ENCODE peak calls at places on chromosomes 5 and 9, in ten cellular contexts. One of them, this sample, is unnamed.

GRCh38 chr5:56637321-56637920 is 177.9 kb upstream of the MAP3K1 start:
- DNase-seq in CD8-positive, alpha-beta memory T cell: no peak
- DNase-seq in stimulated activated CD4-positive, alpha-beta T cell treated with anti-CD3 and anti-CD28 coated beads, Interleukin-15, amount 100 ng/mL, for 24 hours: no peak
- DNase-seq in H7: peak
- DNase-seq in B cell: no peak
- DNase-seq in T follicular helper cell: no peak
- DNase-seq in effector memory CD8-positive, alpha-beta T cell: no peak
- DNase-seq in NCI-H1417: peak
- DNase-seq in adrenal gland: no peak
- DNase-seq in activated CD8-positive, alpha-beta T cell treated with anti-CD3 and anti-CD28 coated beads for 36 hours: no peak
- DNase-seq in this sample: no peak

GRCh38 chr5:74394543-74394923 is 246.0 kb downstream of the ENC1 start:
- DNase-seq in CD8-positive, alpha-beta memory T cell: no peak
- DNase-seq in stimulated activated CD4-positive, alpha-beta T cell treated with anti-CD3 and anti-CD28 coated beads, Interleukin-15, amount 100 ng/mL, for 24 hours: peak
- DNase-seq in H7: peak
- DNase-seq in B cell: no peak
- DNase-seq in T follicular helper cell: no peak
- DNase-seq in effector memory CD8-positive, alpha-beta T cell: no peak
- DNase-seq in NCI-H1417: no peak
- DNase-seq in adrenal gland: no peak
- DNase-seq in activated CD8-positive, alpha-beta T cell treated with anti-CD3 and anti-CD28 coated beads for 36 hours: no peak
- DNase-seq in this sample: no peak

GRCh38 chr5:16854351-16854750 is 81.7 kb downstream of the MYO10 start:
- DNase-seq in CD8-positive, alpha-beta memory T cell: no peak
- DNase-seq in stimulated activated CD4-positive, alpha-beta T cell treated with anti-CD3 and anti-CD28 coated beads, Interleukin-15, amount 100 ng/mL, for 24 hours: no peak
- DNase-seq in H7: no peak
- DNase-seq in B cell: no peak
- DNase-seq in T follicular helper cell: no peak
- DNase-seq in effector memory CD8-positive, alpha-beta T cell: no peak
- DNase-seq in NCI-H1417: no peak
- DNase-seq in adrenal gland: no peak
- DNase-seq in activated CD8-positive, alpha-beta T cell treated with anti-CD3 and anti-CD28 coated beads for 36 hours: no peak
- DNase-seq in this sample: no peak

GRCh38 chr5:21784487-21784886 is 1068.7 kb downstream of the CDH12 start:
- DNase-seq in CD8-positive, alpha-beta memory T cell: no peak
- DNase-seq in stimulated activated CD4-positive, alpha-beta T cell treated with anti-CD3 and anti-CD28 coated beads, Interleukin-15, amount 100 ng/mL, for 24 hours: no peak
- DNase-seq in H7: no peak
- DNase-seq in B cell: no peak
- DNase-seq in T follicular helper cell: no peak
- DNase-seq in effector memory CD8-positive, alpha-beta T cell: no peak
- DNase-seq in NCI-H1417: no peak
- DNase-seq in adrenal gland: no peak
- DNase-seq in activated CD8-positive, alpha-beta T cell treated with anti-CD3 and anti-CD28 coated beads for 36 hours: no peak
- DNase-seq in this sample: no peak

GRCh38 chr5:73565969-73566547 is 515 bp downstream of the UTP15 start:
- DNase-seq in CD8-positive, alpha-beta memory T cell: no peak
- DNase-seq in stimulated activated CD4-positive, alpha-beta T cell treated with anti-CD3 and anti-CD28 coated beads, Interleukin-15, amount 100 ng/mL, for 24 hours: no peak
- DNase-seq in H7: no peak
- DNase-seq in B cell: no peak
- DNase-seq in T follicular helper cell: no peak
- DNase-seq in effector memory CD8-positive, alpha-beta T cell: peak
- DNase-seq in NCI-H1417: no peak
- DNase-seq in adrenal gland: no peak
- DNase-seq in activated CD8-positive, alpha-beta T cell treated with anti-CD3 and anti-CD28 coated beads for 36 hours: no peak
- DNase-seq in this sample: no peak

GRCh38 chr9:129006328-129007034 is 21.6 kb downstream of the SH3GLB2 start:
- DNase-seq in CD8-positive, alpha-beta memory T cell: peak
- DNase-seq in stimulated activated CD4-positive, alpha-beta T cell treated with anti-CD3 and anti-CD28 coated beads, Interleukin-15, amount 100 ng/mL, for 24 hours: peak
- DNase-seq in H7: peak
- DNase-seq in B cell: peak
- DNase-seq in T follicular helper cell: peak
- DNase-seq in effector memory CD8-positive, alpha-beta T cell: peak
- DNase-seq in NCI-H1417: peak
- DNase-seq in adrenal gland: peak
- DNase-seq in activated CD8-positive, alpha-beta T cell treated with anti-CD3 and anti-CD28 coated beads for 36 hours: peak
- DNase-seq in this sample: peak

GRCh38 chr5:134735243-134735642 is 3.1 kb upstream of the CAMLG start:
- DNase-seq in CD8-positive, alpha-beta memory T cell: no peak
- DNase-seq in stimulated activated CD4-positive, alpha-beta T cell treated with anti-CD3 and anti-CD28 coated beads, Interleukin-15, amount 100 ng/mL, for 24 hours: no peak
- DNase-seq in H7: no peak
- DNase-seq in B cell: no peak
- DNase-seq in T follicular helper cell: no peak
- DNase-seq in effector memory CD8-positive, alpha-beta T cell: no peak
- DNase-seq in NCI-H1417: no peak
- DNase-seq in adrenal gland: no peak
- DNase-seq in activated CD8-positive, alpha-beta T cell treated with anti-CD3 and anti-CD28 coated beads for 36 hours: peak
- DNase-seq in this sample: no peak

GRCh38 chr5:52469835-52470234 is 317.9 kb upstream of the ITGA1 start:
- DNase-seq in CD8-positive, alpha-beta memory T cell: no peak
- DNase-seq in stimulated activated CD4-positive, alpha-beta T cell treated with anti-CD3 and anti-CD28 coated beads, Interleukin-15, amount 100 ng/mL, for 24 hours: no peak
- DNase-seq in H7: no peak
- DNase-seq in B cell: no peak
- DNase-seq in T follicular helper cell: no peak
- DNase-seq in effector memory CD8-positive, alpha-beta T cell: no peak
- DNase-seq in NCI-H1417: no peak
- DNase-seq in adrenal gland: no peak
- DNase-seq in activated CD8-positive, alpha-beta T cell treated with anti-CD3 and anti-CD28 coated beads for 36 hours: no peak
- DNase-seq in this sample: no peak

GRCh38 chr5:179824745-179825112 is 4.0 kb downstream of the SQSTM1 start:
- DNase-seq in CD8-positive, alpha-beta memory T cell: no peak
- DNase-seq in stimulated activated CD4-positive, alpha-beta T cell treated with anti-CD3 and anti-CD28 coated beads, Interleukin-15, amount 100 ng/mL, for 24 hours: no peak
- DNase-seq in H7: peak
- DNase-seq in B cell: peak
- DNase-seq in T follicular helper cell: no peak
- DNase-seq in effector memory CD8-positive, alpha-beta T cell: no peak
- DNase-seq in NCI-H1417: no peak
- DNase-seq in adrenal gland: no peak
- DNase-seq in activated CD8-positive, alpha-beta T cell treated with anti-CD3 and anti-CD28 coated beads for 36 hours: no peak
- DNase-seq in this sample: no peak

GRCh38 chr9:13627502-13627901 is 348.0 kb upstream of the MPDZ start:
- DNase-seq in CD8-positive, alpha-beta memory T cell: no peak
- DNase-seq in stimulated activated CD4-positive, alpha-beta T cell treated with anti-CD3 and anti-CD28 coated beads, Interleukin-15, amount 100 ng/mL, for 24 hours: no peak
- DNase-seq in H7: no peak
- DNase-seq in B cell: no peak
- DNase-seq in T follicular helper cell: no peak
- DNase-seq in effector memory CD8-positive, alpha-beta T cell: no peak
- DNase-seq in NCI-H1417: no peak
- DNase-seq in adrenal gland: no peak
- DNase-seq in activated CD8-positive, alpha-beta T cell treated with anti-CD3 and anti-CD28 coated beads for 36 hours: no peak
- DNase-seq in this sample: no peak

GRCh38 chr5:112968411-112969106 is 8.0 kb upstream of the DCP2 start:
- DNase-seq in CD8-positive, alpha-beta memory T cell: no peak
- DNase-seq in stimulated activated CD4-positive, alpha-beta T cell treated with anti-CD3 and anti-CD28 coated beads, Interleukin-15, amount 100 ng/mL, for 24 hours: no peak
- DNase-seq in H7: no peak
- DNase-seq in B cell: no peak
- DNase-seq in T follicular helper cell: no peak
- DNase-seq in effector memory CD8-positive, alpha-beta T cell: no peak
- DNase-seq in NCI-H1417: no peak
- DNase-seq in adrenal gland: no peak
- DNase-seq in activated CD8-positive, alpha-beta T cell treated with anti-CD3 and anti-CD28 coated beads for 36 hours: no peak
- DNase-seq in this sample: no peak

GRCh38 chr5:56060276-56061110 is 65.7 kb upstream of the IL6ST start:
- DNase-seq in CD8-positive, alpha-beta memory T cell: peak
- DNase-seq in stimulated activated CD4-positive, alpha-beta T cell treated with anti-CD3 and anti-CD28 coated beads, Interleukin-15, amount 100 ng/mL, for 24 hours: peak
- DNase-seq in H7: no peak
- DNase-seq in B cell: no peak
- DNase-seq in T follicular helper cell: no peak
- DNase-seq in effector memory CD8-positive, alpha-beta T cell: no peak
- DNase-seq in NCI-H1417: no peak
- DNase-seq in adrenal gland: no peak
- DNase-seq in activated CD8-positive, alpha-beta T cell treated with anti-CD3 and anti-CD28 coated beads for 36 hours: peak
- DNase-seq in this sample: no peak

GRCh38 chr9:107049046-107049824 is 186.3 kb downstream of the ZNF462 start:
- DNase-seq in CD8-positive, alpha-beta memory T cell: no peak
- DNase-seq in stimulated activated CD4-positive, alpha-beta T cell treated with anti-CD3 and anti-CD28 coated beads, Interleukin-15, amount 100 ng/mL, for 24 hours: no peak
- DNase-seq in H7: peak
- DNase-seq in B cell: no peak
- DNase-seq in T follicular helper cell: no peak
- DNase-seq in effector memory CD8-positive, alpha-beta T cell: no peak
- DNase-seq in NCI-H1417: no peak
- DNase-seq in adrenal gland: no peak
- DNase-seq in activated CD8-positive, alpha-beta T cell treated with anti-CD3 and anti-CD28 coated beads for 36 hours: no peak
- DNase-seq in this sample: no peak

GRCh38 chr5:139796061-139796806 is 626 bp downstream of the PSD2 start:
- DNase-seq in CD8-positive, alpha-beta memory T cell: no peak
- DNase-seq in stimulated activated CD4-positive, alpha-beta T cell treated with anti-CD3 and anti-CD28 coated beads, Interleukin-15, amount 100 ng/mL, for 24 hours: no peak
- DNase-seq in H7: peak
- DNase-seq in B cell: peak
- DNase-seq in T follicular helper cell: no peak
- DNase-seq in effector memory CD8-positive, alpha-beta T cell: no peak
- DNase-seq in NCI-H1417: peak
- DNase-seq in adrenal gland: no peak
- DNase-seq in activated CD8-positive, alpha-beta T cell treated with anti-CD3 and anti-CD28 coated beads for 36 hours: no peak
- DNase-seq in this sample: no peak

GRCh38 chr5:60492958-60493357 is 207.0 kb downstream of the DEPDC1B start:
- DNase-seq in CD8-positive, alpha-beta memory T cell: no peak
- DNase-seq in stimulated activated CD4-positive, alpha-beta T cell treated with anti-CD3 and anti-CD28 coated beads, Interleukin-15, amount 100 ng/mL, for 24 hours: no peak
- DNase-seq in H7: no peak
- DNase-seq in B cell: no peak
- DNase-seq in T follicular helper cell: no peak
- DNase-seq in effector memory CD8-positive, alpha-beta T cell: no peak
- DNase-seq in NCI-H1417: no peak
- DNase-seq in adrenal gland: no peak
- DNase-seq in activated CD8-positive, alpha-beta T cell treated with anti-CD3 and anti-CD28 coated beads for 36 hours: no peak
- DNase-seq in this sample: no peak

GRCh38 chr9:7570107-7570720 is 229.4 kb downstream of the DMAC1 start:
- DNase-seq in CD8-positive, alpha-beta memory T cell: peak
- DNase-seq in stimulated activated CD4-positive, alpha-beta T cell treated with anti-CD3 and anti-CD28 coated beads, Interleukin-15, amount 100 ng/mL, for 24 hours: peak
- DNase-seq in H7: peak
- DNase-seq in B cell: no peak
- DNase-seq in T follicular helper cell: peak
- DNase-seq in effector memory CD8-positive, alpha-beta T cell: peak
- DNase-seq in NCI-H1417: peak
- DNase-seq in adrenal gland: peak
- DNase-seq in activated CD8-positive, alpha-beta T cell treated with anti-CD3 and anti-CD28 coated beads for 36 hours: peak
- DNase-seq in this sample: no peak

GRCh38 chr5:11878846-11879245 is 25.4 kb downstream of the CTNND2 start:
- DNase-seq in CD8-positive, alpha-beta memory T cell: no peak
- DNase-seq in stimulated activated CD4-positive, alpha-beta T cell treated with anti-CD3 and anti-CD28 coated beads, Interleukin-15, amount 100 ng/mL, for 24 hours: no peak
- DNase-seq in H7: no peak
- DNase-seq in B cell: no peak
- DNase-seq in T follicular helper cell: no peak
- DNase-seq in effector memory CD8-positive, alpha-beta T cell: no peak
- DNase-seq in NCI-H1417: peak
- DNase-seq in adrenal gland: no peak
- DNase-seq in activated CD8-positive, alpha-beta T cell treated with anti-CD3 and anti-CD28 coated beads for 36 hours: no peak
- DNase-seq in this sample: no peak

GRCh38 chr9:130906727-130907416 is 10.3 kb upstream of the QRFP start:
- DNase-seq in CD8-positive, alpha-beta memory T cell: no peak
- DNase-seq in stimulated activated CD4-positive, alpha-beta T cell treated with anti-CD3 and anti-CD28 coated beads, Interleukin-15, amount 100 ng/mL, for 24 hours: no peak
- DNase-seq in H7: no peak
- DNase-seq in B cell: peak
- DNase-seq in T follicular helper cell: no peak
- DNase-seq in effector memory CD8-positive, alpha-beta T cell: no peak
- DNase-seq in NCI-H1417: peak
- DNase-seq in adrenal gland: no peak
- DNase-seq in activated CD8-positive, alpha-beta T cell treated with anti-CD3 and anti-CD28 coated beads for 36 hours: no peak
- DNase-seq in this sample: no peak

GRCh38 chr5:146878471-146879172 is at the start of gene PPP2R2B:
- DNase-seq in CD8-positive, alpha-beta memory T cell: peak
- DNase-seq in stimulated activated CD4-positive, alpha-beta T cell treated with anti-CD3 and anti-CD28 coated beads, Interleukin-15, amount 100 ng/mL, for 24 hours: peak
- DNase-seq in H7: peak
- DNase-seq in B cell: no peak
- DNase-seq in T follicular helper cell: peak
- DNase-seq in effector memory CD8-positive, alpha-beta T cell: peak
- DNase-seq in NCI-H1417: peak
- DNase-seq in adrenal gland: peak
- DNase-seq in activated CD8-positive, alpha-beta T cell treated with anti-CD3 and anti-CD28 coated beads for 36 hours: peak
- DNase-seq in this sample: no peak

GRCh38 chr9:109914280-109915027 is 134.5 kb downstream of the PALM2AKAP2 start:
- DNase-seq in CD8-positive, alpha-beta memory T cell: no peak
- DNase-seq in stimulated activated CD4-positive, alpha-beta T cell treated with anti-CD3 and anti-CD28 coated beads, Interleukin-15, amount 100 ng/mL, for 24 hours: no peak
- DNase-seq in H7: no peak
- DNase-seq in B cell: no peak
- DNase-seq in T follicular helper cell: no peak
- DNase-seq in effector memory CD8-positive, alpha-beta T cell: no peak
- DNase-seq in NCI-H1417: no peak
- DNase-seq in adrenal gland: no peak
- DNase-seq in activated CD8-positive, alpha-beta T cell treated with anti-CD3 and anti-CD28 coated beads for 36 hours: no peak
- DNase-seq in this sample: no peak

GRCh38 chr5:55691265-55692105 is 20.6 kb downstream of the SLC38A9 start:
- DNase-seq in CD8-positive, alpha-beta memory T cell: peak
- DNase-seq in stimulated activated CD4-positive, alpha-beta T cell treated with anti-CD3 and anti-CD28 coated beads, Interleukin-15, amount 100 ng/mL, for 24 hours: no peak
- DNase-seq in H7: peak
- DNase-seq in B cell: peak
- DNase-seq in T follicular helper cell: no peak
- DNase-seq in effector memory CD8-positive, alpha-beta T cell: no peak
- DNase-seq in NCI-H1417: peak
- DNase-seq in adrenal gland: no peak
- DNase-seq in activated CD8-positive, alpha-beta T cell treated with anti-CD3 and anti-CD28 coated beads for 36 hours: no peak
- DNase-seq in this sample: peak

GRCh38 chr9:93952119-93952783 is 2.9 kb downstream of the BARX1 start:
- DNase-seq in CD8-positive, alpha-beta memory T cell: no peak
- DNase-seq in stimulated activated CD4-positive, alpha-beta T cell treated with anti-CD3 and anti-CD28 coated beads, Interleukin-15, amount 100 ng/mL, for 24 hours: no peak
- DNase-seq in H7: peak
- DNase-seq in B cell: peak
- DNase-seq in T follicular helper cell: no peak
- DNase-seq in effector memory CD8-positive, alpha-beta T cell: no peak
- DNase-seq in NCI-H1417: no peak
- DNase-seq in adrenal gland: no peak
- DNase-seq in activated CD8-positive, alpha-beta T cell treated with anti-CD3 and anti-CD28 coated beads for 36 hours: no peak
- DNase-seq in this sample: no peak

GRCh38 chr5:115297043-115297442 is 589 bp upstream of the CCDC112 start:
- DNase-seq in CD8-positive, alpha-beta memory T cell: no peak
- DNase-seq in stimulated activated CD4-positive, alpha-beta T cell treated with anti-CD3 and anti-CD28 coated beads, Interleukin-15, amount 100 ng/mL, for 24 hours: no peak
- DNase-seq in H7: no peak
- DNase-seq in B cell: no peak
- DNase-seq in T follicular helper cell: no peak
- DNase-seq in effector memory CD8-positive, alpha-beta T cell: no peak
- DNase-seq in NCI-H1417: no peak
- DNase-seq in adrenal gland: no peak
- DNase-seq in activated CD8-positive, alpha-beta T cell treated with anti-CD3 and anti-CD28 coated beads for 36 hours: no peak
- DNase-seq in this sample: no peak

GRCh38 chr9:132669636-132670358 is at the start of gene DDX31:
- DNase-seq in CD8-positive, alpha-beta memory T cell: peak
- DNase-seq in stimulated activated CD4-positive, alpha-beta T cell treated with anti-CD3 and anti-CD28 coated beads, Interleukin-15, amount 100 ng/mL, for 24 hours: peak
- DNase-seq in H7: peak
- DNase-seq in B cell: peak
- DNase-seq in T follicular helper cell: peak
- DNase-seq in effector memory CD8-positive, alpha-beta T cell: peak
- DNase-seq in NCI-H1417: peak
- DNase-seq in adrenal gland: peak
- DNase-seq in activated CD8-positive, alpha-beta T cell treated with anti-CD3 and anti-CD28 coated beads for 36 hours: peak
- DNase-seq in this sample: peak

GRCh38 chr9:81389569-81389993 is 299.8 kb downstream of the TLE1 start:
- DNase-seq in CD8-positive, alpha-beta memory T cell: no peak
- DNase-seq in stimulated activated CD4-positive, alpha-beta T cell treated with anti-CD3 and anti-CD28 coated beads, Interleukin-15, amount 100 ng/mL, for 24 hours: no peak
- DNase-seq in H7: no peak
- DNase-seq in B cell: no peak
- DNase-seq in T follicular helper cell: no peak
- DNase-seq in effector memory CD8-positive, alpha-beta T cell: no peak
- DNase-seq in NCI-H1417: no peak
- DNase-seq in adrenal gland: peak
- DNase-seq in activated CD8-positive, alpha-beta T cell treated with anti-CD3 and anti-CD28 coated beads for 36 hours: no peak
- DNase-seq in this sample: peak

GRCh38 chr5:132656774-132657355 is 1.1 kb upstream of the IL13 start:
- DNase-seq in CD8-positive, alpha-beta memory T cell: no peak
- DNase-seq in stimulated activated CD4-positive, alpha-beta T cell treated with anti-CD3 and anti-CD28 coated beads, Interleukin-15, amount 100 ng/mL, for 24 hours: no peak
- DNase-seq in H7: no peak
- DNase-seq in B cell: no peak
- DNase-seq in T follicular helper cell: no peak
- DNase-seq in effector memory CD8-positive, alpha-beta T cell: no peak
- DNase-seq in NCI-H1417: no peak
- DNase-seq in adrenal gland: no peak
- DNase-seq in activated CD8-positive, alpha-beta T cell treated with anti-CD3 and anti-CD28 coated beads for 36 hours: no peak
- DNase-seq in this sample: no peak

GRCh38 chr9:38316166-38316765 is 76.2 kb upstream of the ALDH1B1 start:
- DNase-seq in CD8-positive, alpha-beta memory T cell: no peak
- DNase-seq in stimulated activated CD4-positive, alpha-beta T cell treated with anti-CD3 and anti-CD28 coated beads, Interleukin-15, amount 100 ng/mL, for 24 hours: no peak
- DNase-seq in H7: no peak
- DNase-seq in B cell: no peak
- DNase-seq in T follicular helper cell: no peak
- DNase-seq in effector memory CD8-positive, alpha-beta T cell: no peak
- DNase-seq in NCI-H1417: no peak
- DNase-seq in adrenal gland: no peak
- DNase-seq in activated CD8-positive, alpha-beta T cell treated with anti-CD3 and anti-CD28 coated beads for 36 hours: no peak
- DNase-seq in this sample: no peak

GRCh38 chr5:180137401-180138213 is 66.0 kb upstream of the RNF130 start:
- DNase-seq in CD8-positive, alpha-beta memory T cell: no peak
- DNase-seq in stimulated activated CD4-positive, alpha-beta T cell treated with anti-CD3 and anti-CD28 coated beads, Interleukin-15, amount 100 ng/mL, for 24 hours: no peak
- DNase-seq in H7: peak
- DNase-seq in B cell: peak
- DNase-seq in T follicular helper cell: no peak
- DNase-seq in effector memory CD8-positive, alpha-beta T cell: no peak
- DNase-seq in NCI-H1417: no peak
- DNase-seq in adrenal gland: no peak
- DNase-seq in activated CD8-positive, alpha-beta T cell treated with anti-CD3 and anti-CD28 coated beads for 36 hours: no peak
- DNase-seq in this sample: no peak